ENCODE peak calls at places on chromosomes 4 and X, in four cellular contexts. D, I, V and H are unnamed samples.

GRCh38 chrX:131944936-131945902 is 77.9 kb upstream of the STK26 start:
- DNase-seq in D (no peak), I (no peak), V (no peak), H (no peak)

GRCh38 chr4:119523399-119523798 is 105.2 kb downstream of the PDE5A start:
- DNase-seq in D (no peak), I (no peak), V (no peak), H (no peak)

GRCh38 chrX:87583679-87584078 is 66.1 kb downstream of the KLHL4 start:
- DNase-seq in D (no peak), I (no peak), V (peak; percentile 66), H (no peak)

GRCh38 chr4:69167300-69167699 is 47.2 kb downstream of the UGT2B11 start:
- DNase-seq in D (no peak), I (no peak), V (no peak), H (no peak)

GRCh38 chr4:103786014-103786413 is 66.2 kb upstream of the TACR3 start:
- DNase-seq in D (peak; percentile 6), I (no peak), V (peak; percentile 67), H (no peak)

GRCh38 chrX:33211356-33212254 is at the start of gene DMD:
- DNase-seq in D (no peak), I (no peak), V (peak; percentile 31), H (no peak)

GRCh38 chr4:124334119-124334518 is 378.4 kb downstream of the ANKRD50 start:
- DNase-seq in D (peak; percentile 4), I (no peak), V (no peak), H (no peak)

GRCh38 chrX:110944793-110945466 is 149.3 kb upstream of the CHRDL1 start:
- DNase-seq in D (peak; percentile 2), I (no peak), V (peak; percentile 56), H (no peak)

GRCh38 chr4:157050561-157050960 is 25.4 kb upstream of the GLRB start:
- DNase-seq in D (no peak), I (no peak), V (no peak), H (no peak)

GRCh38 chrX:9593756-9594155 is 128.9 kb downstream of the TBL1X start:
- DNase-seq in D (no peak), I (no peak), V (no peak), H (no peak)

GRCh38 chr4:71494539-71494938 is 155.7 kb downstream of the SLC4A4 start:
- DNase-seq in D (no peak), I (no peak), V (no peak), H (no peak)

GRCh38 chr4:132123870-132124623 is 1025.0 kb upstream of the PCDH10 start:
- DNase-seq in D (no peak), I (no peak), V (peak; percentile 30), H (no peak)

GRCh38 chr4:19831644-19832285 is 419.9 kb upstream of the SLIT2 start:
- DNase-seq in D (no peak), I (no peak), V (no peak), H (no peak)

GRCh38 chrX:23493941-23494374 is 159.3 kb downstream of the PTCHD1 start:
- DNase-seq in D (no peak), I (no peak), V (no peak), H (no peak)

GRCh38 chrX:46929439-46930018 is 17.3 kb downstream of the JADE3 start:
- DNase-seq in D (no peak), I (no peak), V (no peak), H (no peak)

GRCh38 chr4:1898681-1899080 is 27.5 kb downstream of the NSD2 start:
- DNase-seq in D (no peak), I (no peak), V (no peak), H (no peak)

GRCh38 chr4:9735515-9735914 is 45.9 kb upstream of the DRD5 start:
- DNase-seq in D (no peak), I (no peak), V (peak; percentile 65), H (no peak)

GRCh38 chr4:127957105-127957504 is 7.9 kb downstream of the MFSD8 start:
- DNase-seq in D (no peak), I (no peak), V (no peak), H (no peak)

GRCh38 chrX:153670748-153671588 is 2.6 kb downstream of the PNCK start:
- DNase-seq in D (no peak), I (no peak), V (no peak), H (no peak)

GRCh38 chrX:10023821-10024220 is 56.7 kb downstream of the CLDN34 start:
- DNase-seq in D (no peak), I (no peak), V (no peak), H (no peak)

GRCh38 chrX:43655961-43656494 is at the start of gene MAOA:
- DNase-seq in D (peak; percentile 46), I (no peak), V (peak; percentile 53), H (no peak)

GRCh38 chr4:81470456-81471327 is 1.0 kb downstream of the RASGEF1B start:
- DNase-seq in D (no peak), I (no peak), V (peak; percentile 45), H (peak; percentile 21)

GRCh38 chr4:25928956-25929336 is 14.9 kb downstream of the SMIM20 start:
- DNase-seq in D (no peak), I (no peak), V (no peak), H (no peak)

GRCh38 chr4:152462047-152462446 is 73.8 kb downstream of the FBXW7 start:
- DNase-seq in D (no peak), I (no peak), V (no peak), H (no peak)

GRCh38 chrX:108199691-108200090 is 108.1 kb downstream of the ATG4A start:
- DNase-seq in D (no peak), I (no peak), V (no peak), H (no peak)

GRCh38 chrX:30643313-30643821 is 9.9 kb upstream of the GK start:
- DNase-seq in D (no peak), I (no peak), V (no peak), H (no peak)

GRCh38 chr4:33031328-33031727 is 2311.2 kb downstream of the PCDH7 start:
- DNase-seq in D (no peak), I (no peak), V (no peak), H (no peak)

GRCh38 chr4:54539500-54540029 is 118.2 kb upstream of the KIT start:
- DNase-seq in D (peak; percentile 77), I (no peak), V (peak; percentile 83), H (no peak)

GRCh38 chr4:179867300-179867878 is 2375.8 kb upstream of the TENM3 start:
- DNase-seq in D (no peak), I (no peak), V (peak; percentile 91), H (no peak)

GRCh38 chr4:70874268-70875156 is 27.7 kb upstream of the MOB1B start:
- DNase-seq in D (no peak), I (no peak), V (no peak), H (no peak)

GRCh38 chr4:180527993-180528392 is 1715.2 kb upstream of the TENM3 start:
- DNase-seq in D (no peak), I (no peak), V (no peak), H (no peak)

GRCh38 chrX:131262738-131263679 is 26.1 kb downstream of the IGSF1 start:
- DNase-seq in D (no peak), I (no peak), V (peak; percentile 69), H (no peak)

GRCh38 chrX:10618911-10619310 is 1.5 kb downstream of the MID1 start:
- DNase-seq in D (no peak), I (no peak), V (no peak), H (no peak)

GRCh38 chrX:72475338-72475737 is 97.3 kb downstream of the HDAC8 start:
- DNase-seq in D (no peak), I (no peak), V (peak; percentile 30), H (no peak)